ENCODE peak calls at places on chromosome 3, in four cellular contexts. Z is AG04449, M is progenitor cell of endocrine pancreas, Y is BJ. N is an unnamed sample.

GRCh38 chr3:173889522-173890055 is 492.0 kb downstream of the NLGN1 start:
- DNase-seq in Z (no peak), Y (no peak), M (no peak), N (no peak)

GRCh38 chr3:169146112-169146665 is 517.3 kb downstream of the MECOM start:
- DNase-seq in Z (no peak), M (peak), Y (no peak), N (no peak)

GRCh38 chr3:183885766-183886165 is 1.1 kb upstream of the PARL start:
- DNase-seq in Y (no peak), M (no peak), Z (no peak), N (no peak)

GRCh38 chr3:154023148-154023547 is 98.0 kb upstream of the ARHGEF26 start:
- DNase-seq in Y (no peak), M (no peak), Z (no peak), N (peak)

GRCh38 chr3:196988241-196989029 is 19.8 kb upstream of the PIGZ start:
- DNase-seq in Z (no peak), Y (no peak), M (no peak), N (no peak)

GRCh38 chr3:113287818-113288648 is 76.7 kb downstream of the BOC start:
- DNase-seq in M (peak), Z (no peak), Y (peak), N (no peak)

GRCh38 chr3:126134219-126134975 is 46.0 kb downstream of the ALDH1L1 start:
- DNase-seq in M (peak), Z (no peak), Y (no peak), N (no peak)

GRCh38 chr3:142958707-142959106 is 4.8 kb downstream of the PAQR9 start:
- DNase-seq in Y (no peak), Z (no peak), M (no peak), N (no peak)

GRCh38 chr3:108380128-108380795 is 83.9 kb downstream of the HHLA2 start:
- DNase-seq in Y (no peak), Z (no peak), M (no peak), N (no peak)

GRCh38 chr3:134419214-134419965 is 45.1 kb upstream of the AMOTL2 start:
- DNase-seq in M (peak), Z (no peak), Y (no peak), N (no peak)

GRCh38 chr3:189727191-189727590 is 96.0 kb downstream of the TP63 start:
- DNase-seq in M (no peak), Z (no peak), Y (no peak), N (no peak)

GRCh38 chr3:38039101-38039898 is at the start of gene DLEC1:
- DNase-seq in Z (no peak), M (no peak), Y (no peak), N (no peak)

GRCh38 chr3:97940034-97940433 is 32.2 kb downstream of the RIOX2 start:
- DNase-seq in M (no peak), Z (no peak), Y (no peak), N (no peak)

GRCh38 chr3:116140100-116140689 is 305.1 kb downstream of the LSAMP start:
- DNase-seq in Y (no peak), M (no peak), Z (no peak), N (no peak)

GRCh38 chr3:7401418-7401817 is 540.5 kb downstream of the GRM7 start:
- DNase-seq in Z (no peak), Y (no peak), M (no peak), N (no peak)

GRCh38 chr3:63948995-63949394 is 36.8 kb upstream of the SCAANT1 start:
- DNase-seq in Y (no peak), M (no peak), Z (peak), N (no peak)

GRCh38 chr3:172034786-172035685 is 4.3 kb upstream of the FNDC3B start:
- DNase-seq in Y (no peak), M (no peak), Z (no peak), N (no peak)

GRCh38 chr3:16665282-16665741 is 60.1 kb upstream of the DAZL start:
- DNase-seq in M (no peak), Y (no peak), Z (peak), N (no peak)

GRCh38 chr3:158936530-158937113 is 134.8 kb downstream of the MFSD1 start:
- DNase-seq in Y (no peak), Z (no peak), M (no peak), N (no peak)

GRCh38 chr3:58999134-58999778 is 50.6 kb downstream of the CFAP20DC start:
- DNase-seq in M (no peak), Z (no peak), Y (no peak), N (no peak)

GRCh38 chr3:54426431-54426830 is 304.1 kb downstream of the CACNA2D3 start:
- DNase-seq in M (no peak), Y (no peak), Z (no peak), N (no peak)

GRCh38 chr3:34676431-34676830 is 878.0 kb downstream of the PDCD6IP start:
- DNase-seq in Y (no peak), Z (no peak), M (no peak), N (peak)

GRCh38 chr3:46946856-46947544 is 29.5 kb downstream of the CCDC12 start:
- DNase-seq in M (no peak), Z (no peak), Y (no peak), N (no peak)

GRCh38 chr3:150936693-150937092 is 31.5 kb upstream of the MINDY4B start:
- DNase-seq in Y (no peak), M (no peak), Z (no peak), N (no peak)

GRCh38 chr3:150928234-150928633 is 23.0 kb upstream of the MINDY4B start:
- DNase-seq in Z (no peak), M (no peak), Y (no peak), N (no peak)

GRCh38 chr3:150930839-150931238 is 25.6 kb upstream of the MINDY4B start:
- DNase-seq in M (no peak), Y (no peak), Z (no peak), N (no peak)

GRCh38 chr3:150933473-150934008 is 28.3 kb upstream of the MINDY4B start:
- DNase-seq in M (no peak), Z (no peak), Y (no peak), N (no peak)

GRCh38 chr3:150931710-150932109 is 26.5 kb upstream of the MINDY4B start:
- DNase-seq in M (no peak), Y (no peak), Z (no peak), N (no peak)
- TF ChIP-seq CTCF in M (no peak), Y (no peak), Z (no peak), N (no peak)

GRCh38 chr3:48919215-48920138 is 835 bp downstream of the ARIH2 start:
- DNase-seq in Y (no peak), M (peak), Z (no peak), N (no peak)
- TF ChIP-seq CTCF in Y (no peak), M (no peak), Z (no peak), N (no peak)

DNA sequence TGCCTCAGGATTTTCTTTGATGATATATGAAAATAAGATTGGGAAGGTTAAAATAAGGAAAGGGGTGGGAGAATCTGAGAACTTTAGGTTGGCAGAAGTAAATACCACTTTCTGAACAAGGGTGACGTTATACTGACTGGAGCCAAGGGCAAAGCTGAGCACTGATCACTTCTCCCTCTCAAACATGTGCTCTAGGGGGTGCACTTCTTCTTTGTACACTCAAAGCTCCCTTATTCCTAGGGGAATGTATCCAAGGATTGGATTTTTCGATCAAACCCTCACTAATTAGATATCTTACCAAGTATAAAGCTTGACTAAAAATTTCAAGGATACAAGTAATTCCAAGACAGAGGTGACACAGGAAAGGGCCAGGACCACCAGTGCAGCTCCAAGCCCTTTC is 243.9 kb upstream of the UMPS start:
- DNase-seq in M (no peak), Z (no peak), Y (no peak), N (no peak)
- TF ChIP-seq CTCF in M (peak), Z (no peak), Y (no peak), N (peak)

GRCh38 chr3:185071401-185071800 is 81.5 kb downstream of the C3orf70 start:
- DNase-seq in Z (no peak), Y (no peak), M (no peak), N (no peak)
- TF ChIP-seq CTCF in Z (no peak), Y (no peak), M (no peak), N (peak)

GRCh38 chr3:51995346-51996156 is at the start of gene RPL29:
- DNase-seq in M (peak), Z (peak), Y (peak), N (peak)
- TF ChIP-seq CTCF in M (no peak), Z (no peak), Y (no peak), N (no peak)

DNA sequence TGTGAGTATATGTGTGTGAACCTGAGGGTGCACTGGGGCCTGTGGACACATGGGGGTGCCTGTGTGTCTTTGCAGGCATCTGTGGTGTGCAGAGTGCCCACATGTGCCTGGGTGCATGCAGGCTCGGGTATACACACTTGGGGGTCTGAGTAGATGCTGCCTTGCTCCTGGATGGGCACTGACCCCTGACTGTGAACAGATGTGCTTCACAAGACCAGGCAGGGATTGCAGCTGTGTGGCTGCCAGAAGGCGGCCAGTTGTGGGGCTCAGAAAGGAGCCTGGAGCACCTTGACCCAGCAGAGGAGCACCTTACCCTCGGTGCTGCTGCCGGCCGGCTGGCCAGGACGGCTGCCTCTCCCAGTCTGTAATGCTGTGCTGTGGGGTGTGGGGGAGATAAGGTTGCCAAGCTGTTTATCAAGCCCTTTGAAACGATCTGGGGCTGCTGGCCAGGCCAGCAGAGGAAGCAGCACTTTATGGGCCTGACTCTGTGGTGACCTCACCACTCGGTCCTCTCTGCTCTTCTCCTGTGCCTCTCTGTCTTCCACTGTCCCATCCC is 55.5 kb upstream of the MRPS22 start:
- DNase-seq in Z (no peak), Y (no peak), M (peak), N (no peak)
- TF ChIP-seq CTCF in Z (peak), Y (peak), M (no peak), N (peak)